ENCODE peak calls at places on chromosomes 16 and 17, in six cellular contexts. A is LHCN-M2; C is activated CD4-positive, alpha-beta T cell treated with anti-CD3 and anti-CD28 coated beads for 48 hours; N is activated CD4-positive, CD25-positive, alpha-beta regulatory T cell treated with anti-CD3 and anti-CD28 coated beads, Interleukin-2, amount 50 U/mL, for 16 hours; Z is prostate gland; T is HL-60. U is an unnamed sample.

GRCh38 chr16:78045865-78046581 is 23.7 kb downstream of the CLEC3A start:
- DNase-seq in A (peak), C (peak), N (no peak), T (peak), Z (peak), U (peak)

GRCh38 chr16:19118938-19119431 is 5.2 kb downstream of the ITPRIPL2 start:
- DNase-seq in T (peak), C (peak), A (peak), N (no peak), Z (no peak), U (no peak)

GRCh38 chr16:47175152-47175551 is 31.4 kb upstream of the NETO2 start:
- DNase-seq in T (no peak), Z (no peak), C (no peak), A (no peak), N (no peak), U (no peak)

GRCh38 chr17:47980516-47980915 is 9.6 kb downstream of the CDK5RAP3 start:
- DNase-seq in N (no peak), Z (no peak), A (no peak), T (no peak), C (no peak), U (no peak)

GRCh38 chr17:16339402-16339801 is 13.9 kb downstream of the CENPV start:
- DNase-seq in N (no peak), Z (no peak), T (no peak), C (no peak), A (no peak), U (no peak)

GRCh38 chr17:14756469-14756868 is 455.6 kb downstream of the HS3ST3B1 start:
- DNase-seq in A (no peak), Z (no peak), N (no peak), C (no peak), T (no peak), U (no peak)

GRCh38 chr16:4613636-4614570 is 785 bp downstream of the UBALD1 start:
- DNase-seq in T (peak), A (peak), N (no peak), C (peak), Z (no peak), U (no peak)

GRCh38 chr17:28951428-28951990 is at the start of gene PHF12:
- DNase-seq in Z (peak), T (peak), C (peak), A (peak), N (peak), U (peak)

GRCh38 chr16:610513-611381 is 20.0 kb upstream of the WFIKKN1 start:
- DNase-seq in N (no peak), Z (no peak), T (no peak), C (peak), A (no peak), U (no peak)

GRCh38 chr17:80652751-80653330 is 108.2 kb downstream of the RPTOR start:
- DNase-seq in A (peak), Z (no peak), N (no peak), C (no peak), T (no peak), U (no peak)

GRCh38 chr16:51125992-51126391 is 25.1 kb downstream of the SALL1 start:
- DNase-seq in A (no peak), T (no peak), Z (no peak), C (no peak), N (no peak), U (no peak)

GRCh38 chr17:14294876-14295275 is 6.0 kb upstream of the HS3ST3B1 start:
- DNase-seq in N (no peak), Z (no peak), T (no peak), C (no peak), A (no peak), U (no peak)

GRCh38 chr16:54585094-54585493 is 298.5 kb upstream of the IRX3 start:
- DNase-seq in C (no peak), Z (no peak), A (no peak), N (no peak), T (no peak), U (no peak)

GRCh38 chr16:23949630-23950290 is 114.0 kb downstream of the PRKCB start:
- DNase-seq in C (peak), Z (no peak), N (peak), T (peak), A (no peak), U (peak)

GRCh38 chr17:38673714-38674012 is 1.1 kb downstream of the EPOP start:
- DNase-seq in C (no peak), Z (no peak), A (no peak), N (no peak), T (no peak), U (no peak)

GRCh38 chr17:1630662-1631061 is 2.0 kb upstream of the SLC43A2 start:
- DNase-seq in Z (no peak), C (no peak), T (no peak), N (no peak), A (no peak), U (no peak)

GRCh38 chr17:76379275-76379641 is 5.2 kb upstream of the SPHK1 start:
- DNase-seq in A (no peak), C (no peak), T (no peak), Z (no peak), N (no peak), U (no peak)

GRCh38 chr17:62664336-62665120 is 37.1 kb downstream of the MRC2 start:
- DNase-seq in A (no peak), Z (no peak), N (no peak), C (no peak), T (no peak), U (no peak)

GRCh38 chr16:49148410-49148809 is 133.2 kb downstream of the CBLN1 start:
- DNase-seq in Z (no peak), C (no peak), A (no peak), T (no peak), N (no peak), U (no peak)

GRCh38 chr17:31128241-31128640 is 33.5 kb downstream of the NF1 start:
- DNase-seq in C (no peak), N (no peak), T (no peak), Z (no peak), A (no peak), U (no peak)

GRCh38 chr17:9839433-9839832 is 13.7 kb downstream of the GLP2R start:
- DNase-seq in N (no peak), C (no peak), T (no peak), A (no peak), Z (no peak), U (no peak)

GRCh38 chr16:15539197-15539596 is 103.8 kb downstream of the MARF1 start:
- DNase-seq in T (no peak), A (no peak), N (no peak), C (no peak), Z (no peak), U (no peak)

GRCh38 chr17:56798916-56799315 is 34.8 kb downstream of the C17orf67 start:
- DNase-seq in A (no peak), N (no peak), Z (no peak), T (no peak), C (no peak), U (no peak)

GRCh38 chr17:68600123-68600880 is 865 bp downstream of the FAM20A start:
- DNase-seq in T (peak), N (no peak), A (no peak), Z (no peak), C (peak), U (no peak)

GRCh38 chr16:85306071-85306792 is 194.0 kb upstream of the CIBAR2 start:
- DNase-seq in N (peak), T (peak), C (peak), A (no peak), Z (peak), U (peak)

GRCh38 chr17:15467592-15467991 is at the start of gene CDRT4:
- DNase-seq in Z (no peak), C (no peak), N (no peak), T (no peak), A (no peak), U (no peak)

GRCh38 chr17:19672009-19672837 is 23.7 kb downstream of the ALDH3A2 start:
- DNase-seq in N (no peak), A (peak), C (no peak), T (no peak), Z (peak), U (peak)

GRCh38 chr17:11340798-11341197 is 99.8 kb downstream of the SHISA6 start:
- DNase-seq in T (no peak), A (no peak), Z (no peak), C (no peak), N (no peak), U (no peak)

GRCh38 chr16:68395167-68395786 is 53.0 kb downstream of the SMPD3 start:
- DNase-seq in T (no peak), N (no peak), C (no peak), Z (no peak), A (no peak), U (no peak)

GRCh38 chr16:2008009-2008526 is 1.6 kb downstream of the ZNF598 start:
- DNase-seq in A (peak), Z (no peak), N (no peak), T (peak), C (no peak), U (no peak)

GRCh38 chr17:80946449-80946848 is 45.2 kb upstream of the CHMP6 start:
- DNase-seq in N (no peak), T (no peak), C (no peak), A (no peak), Z (no peak), U (no peak)

GRCh38 chr16:55632259-55632658 is 23.5 kb upstream of the SLC6A2 start:
- DNase-seq in A (no peak), C (no peak), N (no peak), Z (no peak), T (no peak), U (no peak)

GRCh38 chr16:75293173-75293572 is 41.7 kb upstream of the BCAR1 start:
- DNase-seq in C (no peak), Z (no peak), A (no peak), T (no peak), N (no peak), U (no peak)

GRCh38 chr16:46428108-46429061 is 192.8 kb downstream of the SHCBP1 start:
- DNase-seq in N (no peak), A (no peak), C (no peak), Z (no peak), T (no peak), U (no peak)

GRCh38 chr17:28613916-28614315 is at the start of gene RSKR:
- DNase-seq in Z (no peak), A (no peak), T (no peak), C (no peak), N (no peak), U (no peak)

GRCh38 chr17:52790359-52790955 is 631.9 kb upstream of the CA10 start:
- DNase-seq in T (no peak), A (no peak), Z (no peak), C (no peak), N (no peak), U (no peak)

GRCh38 chr17:5893741-5894140 is 176.4 kb upstream of the WSCD1 start:
- DNase-seq in N (no peak), A (no peak), Z (no peak), T (no peak), C (no peak), U (no peak)

U was measured in ureter.